ENCODE peak calls at places on chromosomes 6 and 20, in seven cellular contexts. One of them, this sample, is unnamed. For H3K36me3 and H3K9me3, the result is how much of the 10 kb centered on the place peaks cover.

GRCh38 chr6:1575213-1576041 is 34.3 kb upstream of the FOXC1 start:
- DNase-seq in tibial artery: peak
- DNase-seq in tibial nerve: peak
- DNase-seq in OCI-LY7: no peak
- DNase-seq in cardiac muscle cell: peak
- DNase-seq in heart left ventricle: peak
- DNase-seq in endodermal cell: peak
- DNase-seq in this sample: no peak

GRCh38 chr6:11042750-11043551 is 1.2 kb downstream of the ELOVL2 start:
- DNase-seq in cardiac muscle cell: peak
- DNase-seq in heart left ventricle: no peak
- DNase-seq in tibial artery: no peak
- DNase-seq in OCI-LY7: no peak
- DNase-seq in endodermal cell: no peak
- DNase-seq in tibial nerve: no peak
- DNase-seq in this sample: no peak

GRCh38 chr6:14984454-14984853 is 261.4 kb upstream of the JARID2 start:
- DNase-seq in tibial artery: no peak
- DNase-seq in tibial nerve: peak
- DNase-seq in cardiac muscle cell: peak
- DNase-seq in endodermal cell: no peak
- DNase-seq in heart left ventricle: no peak
- DNase-seq in OCI-LY7: no peak
- DNase-seq in this sample: peak

GRCh38 chr6:71929047-71929446 is 42.7 kb downstream of the RIMS1 start:
- DNase-seq in heart left ventricle: no peak
- DNase-seq in OCI-LY7: no peak
- DNase-seq in cardiac muscle cell: no peak
- DNase-seq in tibial nerve: no peak
- DNase-seq in tibial artery: no peak
- DNase-seq in endodermal cell: peak
- DNase-seq in this sample: no peak

GRCh38 chr20:20938599-20938998 is 167.6 kb downstream of the LINC00237 start:
- DNase-seq in tibial artery: no peak
- DNase-seq in tibial nerve: no peak
- DNase-seq in endodermal cell: no peak
- DNase-seq in heart left ventricle: no peak
- DNase-seq in OCI-LY7: no peak
- DNase-seq in cardiac muscle cell: no peak
- DNase-seq in this sample: no peak

GRCh38 chr6:55388161-55388560 is 60.9 kb downstream of the GFRAL start:
- DNase-seq in endodermal cell: no peak
- DNase-seq in OCI-LY7: no peak
- DNase-seq in heart left ventricle: no peak
- DNase-seq in cardiac muscle cell: no peak
- DNase-seq in tibial nerve: no peak
- DNase-seq in tibial artery: no peak
- DNase-seq in this sample: no peak

GRCh38 chr6:75893776-75894152 is 144.7 kb downstream of the MYO6 start:
- DNase-seq in tibial artery: no peak
- DNase-seq in cardiac muscle cell: peak
- DNase-seq in tibial nerve: no peak
- DNase-seq in heart left ventricle: no peak
- DNase-seq in endodermal cell: no peak
- DNase-seq in OCI-LY7: no peak
- DNase-seq in this sample: no peak

GRCh38 chr6:132401941-132402275 is 633 bp upstream of the MOXD1 start:
- DNase-seq in OCI-LY7: no peak
- DNase-seq in tibial artery: no peak
- DNase-seq in cardiac muscle cell: no peak
- DNase-seq in heart left ventricle: no peak
- DNase-seq in endodermal cell: peak
- DNase-seq in tibial nerve: no peak
- DNase-seq in this sample: no peak

GRCh38 chr20:44089987-44090674 is 96.9 kb downstream of the JPH2 start:
- DNase-seq in tibial nerve: no peak
- DNase-seq in OCI-LY7: peak
- DNase-seq in tibial artery: no peak
- DNase-seq in endodermal cell: no peak
- DNase-seq in cardiac muscle cell: peak
- DNase-seq in heart left ventricle: no peak
- DNase-seq in this sample: no peak

GRCh38 chr6:43226192-43226851 is 3.0 kb downstream of the DNPH1 start:
- DNase-seq in tibial nerve: no peak
- DNase-seq in endodermal cell: no peak
- DNase-seq in cardiac muscle cell: no peak
- DNase-seq in OCI-LY7: no peak
- DNase-seq in heart left ventricle: no peak
- DNase-seq in tibial artery: no peak
- DNase-seq in this sample: no peak

GRCh38 chr6:108546079-108547049 is 14.4 kb upstream of the FOXO3 start:
- DNase-seq in endodermal cell: no peak
- DNase-seq in heart left ventricle: no peak
- DNase-seq in OCI-LY7: no peak
- DNase-seq in tibial nerve: no peak
- DNase-seq in cardiac muscle cell: no peak
- DNase-seq in tibial artery: no peak
- DNase-seq in this sample: no peak

GRCh38 chr20:5168582-5169396 is 42.0 kb downstream of the CDS2 start:
- DNase-seq in heart left ventricle: peak
- DNase-seq in cardiac muscle cell: peak
- DNase-seq in OCI-LY7: peak
- DNase-seq in tibial artery: no peak
- DNase-seq in endodermal cell: peak
- DNase-seq in tibial nerve: no peak
- DNase-seq in this sample: no peak

GRCh38 chr20:33032555-33032954 is 1.1 kb downstream of the BPIFB6 start:
- DNase-seq in endodermal cell: no peak
- DNase-seq in tibial nerve: no peak
- DNase-seq in heart left ventricle: no peak
- DNase-seq in tibial artery: no peak
- DNase-seq in OCI-LY7: no peak
- DNase-seq in cardiac muscle cell: no peak
- DNase-seq in this sample: no peak

GRCh38 chr20:40606237-40606636 is 82.8 kb downstream of the MAFB start:
- DNase-seq in cardiac muscle cell: no peak
- DNase-seq in OCI-LY7: no peak
- DNase-seq in tibial artery: no peak
- DNase-seq in endodermal cell: peak
- DNase-seq in tibial nerve: no peak
- DNase-seq in heart left ventricle: no peak
- DNase-seq in this sample: no peak

GRCh38 chr6:151675746-151676459 is 131.6 kb upstream of the ESR1 start:
- DNase-seq in heart left ventricle: no peak
- DNase-seq in tibial artery: no peak
- DNase-seq in OCI-LY7: peak
- DNase-seq in cardiac muscle cell: peak
- DNase-seq in endodermal cell: peak
- DNase-seq in tibial nerve: no peak
- DNase-seq in this sample: peak

GRCh38 chr20:652611-653109 is 340 bp downstream of the SRXN1 start:
- DNase-seq in endodermal cell: peak
- DNase-seq in OCI-LY7: no peak
- DNase-seq in tibial artery: no peak
- DNase-seq in heart left ventricle: peak
- DNase-seq in tibial nerve: no peak
- DNase-seq in cardiac muscle cell: peak
- DNase-seq in this sample: peak

GRCh38 chr20:52577696-52578095 is 386.1 kb upstream of the ZFP64 start:
- DNase-seq in cardiac muscle cell: no peak
- DNase-seq in OCI-LY7: no peak
- DNase-seq in tibial artery: no peak
- DNase-seq in tibial nerve: no peak
- DNase-seq in heart left ventricle: no peak
- DNase-seq in endodermal cell: no peak
- DNase-seq in this sample: no peak

GRCh38 chr6:72850469-72850868 is 228.6 kb downstream of the KCNQ5 start:
- DNase-seq in heart left ventricle: no peak
- DNase-seq in tibial nerve: no peak
- DNase-seq in tibial artery: no peak
- DNase-seq in cardiac muscle cell: no peak
- DNase-seq in endodermal cell: no peak
- DNase-seq in OCI-LY7: no peak
- DNase-seq in this sample: no peak

GRCh38 chr6:27888576-27888975 is 23.6 kb downstream of the OR2B2 start:
- DNase-seq in OCI-LY7: peak
- DNase-seq in tibial artery: no peak
- DNase-seq in cardiac muscle cell: no peak
- DNase-seq in tibial nerve: no peak
- DNase-seq in endodermal cell: peak
- DNase-seq in heart left ventricle: no peak
- DNase-seq in this sample: no peak

GRCh38 chr6:30555428-30556005 is 772 bp downstream of the GNL1 start:
- DNase-seq in cardiac muscle cell: peak
- DNase-seq in heart left ventricle: peak
- DNase-seq in tibial artery: peak
- DNase-seq in tibial nerve: peak
- DNase-seq in OCI-LY7: peak
- DNase-seq in endodermal cell: peak
- DNase-seq in this sample: peak

GRCh38 chr20:45340236-45340847 is 7.9 kb downstream of the SDC4 start:
- DNase-seq in heart left ventricle: peak
- DNase-seq in tibial nerve: no peak
- DNase-seq in endodermal cell: peak
- DNase-seq in OCI-LY7: no peak
- DNase-seq in cardiac muscle cell: no peak
- DNase-seq in tibial artery: peak
- DNase-seq in this sample: peak

GRCh38 chr6:15763827-15764226 is 101.0 kb upstream of the DTNBP1 start:
- DNase-seq in OCI-LY7: no peak
- DNase-seq in tibial artery: no peak
- DNase-seq in tibial nerve: no peak
- DNase-seq in cardiac muscle cell: peak
- DNase-seq in endodermal cell: peak
- DNase-seq in heart left ventricle: no peak
- DNase-seq in this sample: peak

GRCh38 chr6:108895591-108895990 is 47.4 kb downstream of the ARMC2 start:
- DNase-seq in tibial nerve: no peak
- DNase-seq in heart left ventricle: no peak
- DNase-seq in endodermal cell: no peak
- DNase-seq in cardiac muscle cell: peak
- DNase-seq in OCI-LY7: no peak
- DNase-seq in tibial artery: no peak
- DNase-seq in this sample: no peak

GRCh38 chr6:88683734-88684133 is 279.7 kb downstream of the RNGTT start:
- DNase-seq in endodermal cell: no peak
- DNase-seq in tibial artery: no peak
- DNase-seq in tibial nerve: no peak
- DNase-seq in cardiac muscle cell: peak
- DNase-seq in heart left ventricle: no peak
- DNase-seq in OCI-LY7: no peak
- DNase-seq in this sample: no peak

GRCh38 chr20:48425776-48426175 is 402.0 kb downstream of the PREX1 start:
- DNase-seq in heart left ventricle: no peak
- DNase-seq in cardiac muscle cell: no peak
- DNase-seq in tibial artery: no peak
- DNase-seq in OCI-LY7: no peak
- DNase-seq in endodermal cell: no peak
- DNase-seq in tibial nerve: no peak
- DNase-seq in this sample: no peak

GRCh38 chr6:41936073-41936837 is 5.4 kb downstream of the CCND3 start:
- DNase-seq in endodermal cell: peak
- DNase-seq in OCI-LY7: peak
- DNase-seq in cardiac muscle cell: peak
- DNase-seq in heart left ventricle: peak
- DNase-seq in tibial nerve: peak
- DNase-seq in tibial artery: peak
- DNase-seq in this sample: peak
- H3K36me3 ChIP-seq in endodermal cell: half or more
- H3K36me3 ChIP-seq in OCI-LY7: half or more
- H3K36me3 ChIP-seq in cardiac muscle cell: under half
- H3K36me3 ChIP-seq in heart left ventricle: half or more
- H3K36me3 ChIP-seq in tibial nerve: under half
- H3K36me3 ChIP-seq in tibial artery: under half
- H3K36me3 ChIP-seq in this sample: under half

GRCh38 chr6:166512567-166512966 is 73.9 kb downstream of the RAMACL start:
- DNase-seq in tibial nerve: no peak
- DNase-seq in endodermal cell: no peak
- DNase-seq in OCI-LY7: peak
- DNase-seq in tibial artery: peak
- DNase-seq in heart left ventricle: peak
- DNase-seq in cardiac muscle cell: no peak
- DNase-seq in this sample: no peak
- TF ChIP-seq CTCF in tibial nerve: no peak
- TF ChIP-seq CTCF in endodermal cell: peak
- TF ChIP-seq CTCF in OCI-LY7: peak
- TF ChIP-seq CTCF in tibial artery: no peak
- TF ChIP-seq CTCF in heart left ventricle: no peak
- TF ChIP-seq CTCF in cardiac muscle cell: no peak
- TF ChIP-seq CTCF in this sample: no peak

DNA sequence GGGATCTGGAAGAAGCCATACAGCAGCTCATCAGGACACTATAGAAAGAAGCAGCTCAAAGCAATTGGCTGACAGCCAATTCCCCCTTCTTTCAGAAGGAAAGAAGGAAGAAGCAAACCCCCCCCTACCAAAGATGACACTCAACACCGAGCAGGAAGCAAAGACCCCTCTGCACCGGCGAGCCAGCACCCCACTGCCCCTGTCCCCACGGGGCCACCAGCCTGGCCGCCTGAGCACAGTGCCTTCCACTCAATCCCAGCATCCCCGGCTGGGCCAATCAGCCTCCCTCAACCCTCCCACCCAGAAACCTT is 1.2 kb downstream of the REM1 start:
- DNase-seq in endodermal cell: no peak
- DNase-seq in heart left ventricle: no peak
- DNase-seq in cardiac muscle cell: no peak
- DNase-seq in tibial nerve: no peak
- DNase-seq in tibial artery: no peak
- DNase-seq in OCI-LY7: no peak
- DNase-seq in this sample: no peak
- H3K9me3 ChIP-seq in endodermal cell: under half
- H3K9me3 ChIP-seq in heart left ventricle: under half
- H3K9me3 ChIP-seq in cardiac muscle cell: under half
- H3K9me3 ChIP-seq in tibial nerve: under half
- H3K9me3 ChIP-seq in tibial artery: under half
- H3K9me3 ChIP-seq in OCI-LY7: under half
- H3K9me3 ChIP-seq in this sample: under half

GRCh38 chr20:62330576-62331317 is 27.9 kb downstream of the ADRM1 start:
- DNase-seq in tibial nerve: no peak
- DNase-seq in endodermal cell: no peak
- DNase-seq in heart left ventricle: peak
- DNase-seq in OCI-LY7: no peak
- DNase-seq in tibial artery: no peak
- DNase-seq in cardiac muscle cell: no peak
- DNase-seq in this sample: no peak

GRCh38 chr20:62326959-62327725 is 24.3 kb downstream of the ADRM1 start:
- DNase-seq in OCI-LY7: no peak
- DNase-seq in endodermal cell: no peak
- DNase-seq in cardiac muscle cell: no peak
- DNase-seq in tibial artery: no peak
- DNase-seq in heart left ventricle: peak
- DNase-seq in tibial nerve: no peak
- DNase-seq in this sample: peak

GRCh38 chr20:62327726-62328495 is 25.1 kb downstream of the ADRM1 start:
- DNase-seq in heart left ventricle: peak
- DNase-seq in OCI-LY7: no peak
- DNase-seq in tibial nerve: no peak
- DNase-seq in cardiac muscle cell: no peak
- DNase-seq in tibial artery: no peak
- DNase-seq in endodermal cell: no peak
- DNase-seq in this sample: peak

GRCh38 chr20:62329389-62330377 is 26.9 kb downstream of the ADRM1 start:
- DNase-seq in heart left ventricle: peak
- DNase-seq in endodermal cell: no peak
- DNase-seq in cardiac muscle cell: no peak
- DNase-seq in tibial nerve: no peak
- DNase-seq in tibial artery: no peak
- DNase-seq in OCI-LY7: no peak
- DNase-seq in this sample: no peak

GRCh38 chr20:62328684-62329388 is 26.0 kb downstream of the ADRM1 start:
- DNase-seq in tibial artery: no peak
- DNase-seq in tibial nerve: no peak
- DNase-seq in OCI-LY7: no peak
- DNase-seq in heart left ventricle: peak
- DNase-seq in cardiac muscle cell: no peak
- DNase-seq in endodermal cell: no peak
- DNase-seq in this sample: peak
- H3K36me3 ChIP-seq in tibial artery: half or more
- H3K36me3 ChIP-seq in tibial nerve: under half
- H3K36me3 ChIP-seq in OCI-LY7: half or more
- H3K36me3 ChIP-seq in heart left ventricle: half or more
- H3K36me3 ChIP-seq in cardiac muscle cell: under half
- H3K36me3 ChIP-seq in endodermal cell: half or more
- H3K36me3 ChIP-seq in this sample: half or more